ENCODE peak calls at places on chromosomes 5 and 9, in four cellular contexts. P is NCI-H2171 treated with DMSO at 0.1 percent for 48 hours; S is T-helper 2 cell; R is stimulated activated CD4-positive, alpha-beta T cell treated with anti-CD3 and anti-CD28 coated beads, Interleukin-2, amount 100 ng/mL, for 48 hours. Z is an unnamed sample.

GRCh38 chr5:65480306-65480865 is 1.3 kb downstream of the ADAMTS6 start:
- DNase-seq in P (peak), S (no peak), R (no peak), Z (peak)

GRCh38 chr5:141383345-141383744 is 803 bp downstream of the PCDHGA7 start:
- DNase-seq in P (no peak), S (no peak), R (no peak), Z (no peak)

GRCh38 chr5:111922344-111922743 is 165.3 kb upstream of the NREP start:
- DNase-seq in P (no peak), S (no peak), R (no peak), Z (no peak)

GRCh38 chr5:132674671-132675506 is 1.1 kb downstream of the IL4 start:
- DNase-seq in P (no peak), S (no peak), R (no peak), Z (no peak)

GRCh38 chr5:59746261-59746765 is 147.2 kb downstream of the PDE4D start:
- DNase-seq in P (no peak), S (no peak), R (no peak), Z (no peak)

GRCh38 chr5:66417681-66418248 is 178.4 kb upstream of the MAST4 start:
- DNase-seq in P (peak), S (no peak), R (no peak), Z (no peak)

GRCh38 chr5:36944607-36945225 is 68.1 kb downstream of the NIPBL start:
- DNase-seq in P (peak), S (no peak), R (no peak), Z (peak)

GRCh38 chr9:122975196-122975595 is 34.4 kb downstream of the RABGAP1 start:
- DNase-seq in P (no peak), S (no peak), R (no peak), Z (no peak)

GRCh38 chr5:87268126-87268969 is 665 bp downstream of the RASA1 start:
- DNase-seq in P (peak), S (peak), R (peak), Z (peak)

GRCh38 chr9:105187781-105188180 is 56.7 kb upstream of the SLC44A1 start:
- DNase-seq in P (no peak), S (no peak), R (no peak), Z (no peak)

GRCh38 chr9:136611606-136612005 is 51.1 kb upstream of the EGFL7 start:
- DNase-seq in P (no peak), S (no peak), R (no peak), Z (no peak)

GRCh38 chr5:172603425-172603824 is 37.6 kb upstream of the NEURL1B start:
- DNase-seq in P (no peak), S (no peak), R (no peak), Z (no peak)

GRCh38 chr9:2420488-2421056 is 201.0 kb upstream of the VLDLR start:
- DNase-seq in P (peak), S (no peak), R (no peak), Z (no peak)

GRCh38 chr5:115543931-115544370 is 624 bp downstream of the FEM1C start:
- DNase-seq in P (peak), S (peak), R (peak), Z (peak)

GRCh38 chr9:5089737-5090136 is 95.7 kb downstream of the INSL6 start:
- DNase-seq in P (peak), S (no peak), R (no peak), Z (no peak)

GRCh38 chr5:138632900-138633489 is 57.8 kb upstream of the HSPA9 start:
- DNase-seq in P (no peak), S (no peak), R (peak), Z (peak)

GRCh38 chr9:125649315-125649714 is 57.7 kb downstream of the MAPKAP1 start:
- DNase-seq in P (peak), S (no peak), R (no peak), Z (no peak)

GRCh38 chr9:114156311-114156657 is 947 bp downstream of the COL27A1 start:
- DNase-seq in P (no peak), S (no peak), R (no peak), Z (no peak)

GRCh38 chr5:9207820-9208418 is 338.0 kb downstream of the SEMA5A start:
- DNase-seq in P (peak), S (no peak), R (no peak), Z (peak)

GRCh38 chr9:95450171-95451107 is 66.3 kb downstream of the PTCH1 start:
- DNase-seq in P (no peak), S (no peak), R (no peak), Z (no peak)

GRCh38 chr9:92507496-92507895 is 25.2 kb upstream of the ASPN start:
- DNase-seq in P (no peak), S (no peak), R (no peak), Z (no peak)

GRCh38 chr5:52989025-52989780 is at the start of gene ITGA2:
- DNase-seq in P (no peak), S (no peak), R (no peak), Z (peak)

GRCh38 chr9:135695642-135696041 is 3.6 kb downstream of the SOHLH1 start:
- DNase-seq in P (no peak), S (no peak), R (no peak), Z (no peak)

GRCh38 chr9:6355728-6356127 is 27.6 kb downstream of the TPD52L3 start:
- DNase-seq in P (no peak), S (no peak), R (no peak), Z (no peak)